ENCODE peak calls at places on chromosomes 7 and 10, in seven cellular contexts. A, V, B, Y, T, H and Q are unnamed samples.

GRCh38 chr7:63900394-63901203 is 98.0 kb upstream of the ZNF722 start:
- DNase-seq in A (peak), V (peak), B (peak), Y (peak), T (peak), H (peak), Q (no peak)

GRCh38 chr7:36115448-36116321 is 37.4 kb upstream of the EEPD1 start:
- DNase-seq in A (no peak), V (peak), B (peak), Y (no peak), T (peak), H (peak), Q (peak)

GRCh38 chr10:124016795-124017375 is 76.5 kb downstream of the CHST15 start:
- DNase-seq in A (no peak), V (no peak), B (no peak), Y (no peak), T (no peak), H (no peak), Q (no peak)

GRCh38 chr10:120819366-120819765 is 31.8 kb upstream of the WDR11 start:
- DNase-seq in A (no peak), V (peak), B (no peak), Y (no peak), T (no peak), H (no peak), Q (no peak)

GRCh38 chr10:128631801-128632241 is 505.6 kb upstream of the MKI67 start:
- DNase-seq in A (no peak), V (peak), B (no peak), Y (no peak), T (no peak), H (no peak), Q (peak)

GRCh38 chr7:122790558-122790957 is 87.8 kb upstream of the RNF148 start:
- DNase-seq in A (no peak), V (no peak), B (no peak), Y (no peak), T (no peak), H (no peak), Q (no peak)

GRCh38 chr7:150406311-150406564 is 27.1 kb downstream of the ZNF775 start:
- DNase-seq in A (no peak), V (no peak), B (no peak), Y (no peak), T (no peak), H (no peak), Q (no peak)

GRCh38 chr10:42926831-42927230 is 144.2 kb downstream of the BMS1 start:
- DNase-seq in A (no peak), V (no peak), B (no peak), Y (no peak), T (no peak), H (no peak), Q (peak)

GRCh38 chr7:2641406-2642393 is 9.9 kb downstream of the TTYH3 start:
- DNase-seq in A (no peak), V (peak), B (peak), Y (no peak), T (no peak), H (peak), Q (peak)

GRCh38 chr7:15515201-15515777 is 46.5 kb downstream of the AGMO start:
- DNase-seq in A (no peak), V (no peak), B (no peak), Y (no peak), T (no peak), H (no peak), Q (peak)

GRCh38 chr10:12502526-12503274 is 153.4 kb downstream of the CAMK1D start:
- DNase-seq in A (no peak), V (no peak), B (no peak), Y (no peak), T (no peak), H (no peak), Q (no peak)

GRCh38 chr7:151232272-151233110 is at the start of gene CHPF2:
- DNase-seq in A (peak), V (peak), B (peak), Y (peak), T (peak), H (peak), Q (peak)

GRCh38 chr10:63917363-63917762 is 396.2 kb downstream of the REEP3 start:
- DNase-seq in A (no peak), V (no peak), B (no peak), Y (no peak), T (no peak), H (no peak), Q (no peak)

GRCh38 chr7:130276796-130277762 is 10.4 kb downstream of the CPA2 start:
- DNase-seq in A (no peak), V (peak), B (peak), Y (no peak), T (no peak), H (no peak), Q (peak)

GRCh38 chr10:103575416-103576075 is 82.0 kb downstream of the NEURL1 start:
- DNase-seq in A (no peak), V (peak), B (no peak), Y (no peak), T (no peak), H (no peak), Q (peak)

GRCh38 chr10:35565602-35566061 is 39.5 kb upstream of the GJD4 start:
- DNase-seq in A (no peak), V (no peak), B (no peak), Y (no peak), T (no peak), H (no peak), Q (no peak)

GRCh38 chr10:103564799-103565365 is 71.4 kb downstream of the NEURL1 start:
- DNase-seq in A (no peak), V (no peak), B (peak), Y (no peak), T (no peak), H (no peak), Q (peak)

GRCh38 chr7:116736927-116737715 is 65.1 kb downstream of the MET start:
- DNase-seq in A (no peak), V (peak), B (no peak), Y (no peak), T (no peak), H (no peak), Q (peak)

GRCh38 chr10:129531195-129531968 is 64.3 kb downstream of the MGMT start:
- DNase-seq in A (no peak), V (peak), B (no peak), Y (no peak), T (no peak), H (no peak), Q (peak)

GRCh38 chr7:19619122-19619521 is 89.7 kb downstream of the POLR1F start:
- DNase-seq in A (no peak), V (peak), B (no peak), Y (no peak), T (no peak), H (no peak), Q (peak)

GRCh38 chr7:34039033-34039432 is 133.7 kb downstream of the BMPER start:
- DNase-seq in A (no peak), V (peak), B (no peak), Y (no peak), T (no peak), H (no peak), Q (no peak)

GRCh38 chr7:84811427-84811826 is 375.4 kb downstream of the SEMA3D start:
- DNase-seq in A (no peak), V (no peak), B (no peak), Y (no peak), T (no peak), H (no peak), Q (no peak)

GRCh38 chr7:12923971-12924370 is 236.5 kb downstream of the ARL4A start:
- DNase-seq in A (no peak), V (peak), B (no peak), Y (no peak), T (no peak), H (no peak), Q (peak)

GRCh38 chr10:110641256-110641655 is 2.9 kb upstream of the RBM20 start:
- DNase-seq in A (no peak), V (peak), B (peak), Y (peak), T (peak), H (no peak), Q (peak)

GRCh38 chr10:8726087-8726486 is 671.6 kb downstream of the GATA3 start:
- DNase-seq in A (no peak), V (peak), B (no peak), Y (no peak), T (no peak), H (no peak), Q (no peak)

GRCh38 chr7:46600340-46600739 is 679.3 kb upstream of the IGFBP3 start:
- DNase-seq in A (no peak), V (no peak), B (no peak), Y (no peak), T (no peak), H (no peak), Q (no peak)

GRCh38 chr10:131203456-131204357 is 107.8 kb downstream of the TCERG1L start:
- DNase-seq in A (no peak), V (no peak), B (no peak), Y (no peak), T (no peak), H (no peak), Q (no peak)

GRCh38 chr10:60282771-60283353 is 106.8 kb downstream of the ANK3 start:
- DNase-seq in A (peak), V (peak), B (no peak), Y (no peak), T (no peak), H (no peak), Q (peak)

GRCh38 chr10:118763202-118763988 is 8.6 kb upstream of the CACUL1 start:
- DNase-seq in A (no peak), V (peak), B (no peak), Y (no peak), T (no peak), H (no peak), Q (no peak)

GRCh38 chr7:17134786-17135185 is 163.7 kb upstream of the AHR start:
- DNase-seq in A (no peak), V (no peak), B (no peak), Y (no peak), T (no peak), H (no peak), Q (no peak)

GRCh38 chr10:96509017-96509641 is 4.6 kb downstream of the TLL2 start:
- DNase-seq in A (no peak), V (peak), B (no peak), Y (no peak), T (no peak), H (no peak), Q (peak)

GRCh38 chr10:118978316-118978997 is 51.1 kb upstream of the NANOS1 start:
- DNase-seq in A (no peak), V (no peak), B (no peak), Y (no peak), T (no peak), H (no peak), Q (no peak)

GRCh38 chr10:132204781-132205473 is 18.2 kb downstream of the DPYSL4 start:
- DNase-seq in A (no peak), V (no peak), B (no peak), Y (no peak), T (no peak), H (no peak), Q (no peak)

GRCh38 chr7:122521767-122522166 is 177.2 kb downstream of the RNF133 start:
- DNase-seq in A (no peak), V (no peak), B (no peak), Y (no peak), T (no peak), H (no peak), Q (no peak)